ENCODE peak calls at places on chromosomes 13 and 19, in seven cellular contexts. L is K562, N is H1, P is SK-N-SH, E is HepG2, X is GM12878, Z is HCT116. Q is an unnamed sample.

GRCh38 chr19:51139299-51140018 is 2.6 kb upstream of the SIGLEC7 start:
- DNase-seq in L (no peak), N (no peak), P (no peak), E (no peak), X (no peak), Z (no peak), Q (no peak)

GRCh38 chr13:109630281-109630680 is 156.1 kb downstream of the IRS2 start:
- DNase-seq in L (no peak), N (no peak), P (no peak), E (no peak), X (no peak), Z (no peak), Q (no peak)

GRCh38 chr19:24054044-24054935 is 32.7 kb upstream of the ZNF254 start:
- DNase-seq in L (no peak), N (no peak), P (no peak), E (peak; percentile 66), X (no peak), Z (peak; percentile 24), Q (peak; percentile 92)

GRCh38 chr19:1862424-1863307 is 713 bp downstream of the KLF16 start:
- DNase-seq in L (peak; percentile 54), N (peak; percentile 73), P (peak; percentile 87), E (no peak), X (no peak), Z (no peak), Q (no peak)

GRCh38 chr13:79108914-79109643 is 297.0 kb downstream of the RBM26 start:
- DNase-seq in L (no peak), N (no peak), P (no peak), E (no peak), X (peak; percentile 16), Z (no peak), Q (no peak)

GRCh38 chr13:40799508-40799907 is 10.1 kb downstream of the SLC25A15 start:
- DNase-seq in L (no peak), N (no peak), P (no peak), E (no peak), X (no peak), Z (no peak), Q (no peak)

GRCh38 chr13:43023244-43023931 is at the start of gene DNAJC15:
- DNase-seq in L (peak; percentile 15), N (peak; percentile 74), P (peak; percentile 80), E (peak; percentile 76), X (peak; percentile 57), Z (peak; percentile 63), Q (peak; percentile 27)

GRCh38 chr13:113448885-113449692 is 4.2 kb downstream of the ADPRHL1 start:
- DNase-seq in L (peak; percentile 69), N (no peak), P (no peak), E (peak; percentile 91), X (peak; percentile 4), Z (peak; percentile 96), Q (peak; percentile 62)

GRCh38 chr19:10896851-10897526 is 25.6 kb downstream of the CARM1 start:
- DNase-seq in L (no peak), N (no peak), P (no peak), E (peak; percentile 31), X (no peak), Z (no peak), Q (no peak)

GRCh38 chr13:103067751-103068563 is 1.7 kb upstream of the SLC10A2 start:
- DNase-seq in L (no peak), N (peak; percentile 57), P (no peak), E (no peak), X (peak; percentile 72), Z (no peak), Q (no peak)

GRCh38 chr19:36837525-36837901 is 674 bp downstream of the ZNF790 start:
- DNase-seq in L (no peak), N (no peak), P (no peak), E (peak; percentile 31), X (no peak), Z (no peak), Q (no peak)

GRCh38 chr13:27403727-27404385 is 20.6 kb upstream of the GTF3A start:
- DNase-seq in L (no peak), N (no peak), P (no peak), E (peak; percentile 71), X (no peak), Z (no peak), Q (no peak)

GRCh38 chr13:85864963-85865530 is 65.8 kb upstream of the SLITRK6 start:
- DNase-seq in L (no peak), N (no peak), P (peak; percentile 22), E (peak; percentile 6), X (no peak), Z (peak; percentile 10), Q (no peak)

DNA sequence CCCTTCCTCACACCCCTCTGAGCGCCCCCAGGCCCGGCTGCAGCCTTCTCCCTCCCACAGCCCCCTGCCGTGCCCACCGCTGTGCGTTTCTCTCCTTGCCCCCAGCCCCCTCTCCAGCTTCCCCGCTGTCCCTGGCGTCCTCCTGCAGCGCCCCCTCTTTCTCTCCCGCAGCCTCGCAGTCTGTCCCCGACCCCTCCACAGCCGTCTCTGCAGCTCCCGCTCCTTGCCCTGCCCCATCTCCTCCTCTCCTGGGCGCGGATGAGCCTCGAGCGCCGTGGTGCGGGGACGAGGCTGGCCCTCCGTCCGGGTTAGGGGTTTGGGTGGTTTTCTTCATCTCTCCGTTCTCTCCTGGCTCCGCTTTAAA is 1.1 kb downstream of the KMT5C start:
- DNase-seq in L (no peak), N (no peak), P (peak; percentile 72), E (no peak), X (no peak), Z (no peak), Q (no peak)
- TF ChIP-seq SIN3A in L (no peak), N (no peak), P (no peak), E (no peak), X (no peak), Z (no peak), Q (no peak)

GRCh38 chr19:33219261-33219812 is 6.3 kb downstream of the SLC7A10 start:
- DNase-seq in L (no peak), N (peak; percentile 78), P (no peak), E (no peak), X (no peak), Z (no peak), Q (no peak)
- TF ChIP-seq CTCF in L (peak; percentile 45), N (peak; percentile 79), P (peak; percentile 22), E (peak; percentile 82), X (peak; percentile 28), Z (peak; percentile 31), Q (peak; percentile 79)

GRCh38 chr19:47497073-47497766 is 13.2 kb upstream of the KPTN start:
- DNase-seq in L (peak; percentile 82), N (no peak), P (no peak), E (no peak), X (no peak), Z (no peak), Q (no peak)
- H3K36me3 ChIP-seq in L (peaks cover 59% of the 10 kb centered on the region), N (no peaks in the 10 kb centered on the region), P (peaks cover 41% of the 10 kb centered on the region), E (peaks cover 13% of the 10 kb centered on the region), X (peaks cover 20% of the 10 kb centered on the region), Z (peaks cover 5% of the 10 kb centered on the region), Q (no peaks in the 10 kb centered on the region)

GRCh38 chr19:16061943-16062342 is 14.4 kb upstream of the TPM4 start:
- DNase-seq in L (no peak), N (no peak), P (no peak), E (no peak), X (no peak), Z (no peak), Q (no peak)
- TF ChIP-seq SIN3A in L (no peak), N (no peak), P (no peak), E (no peak), X (no peak), Z (no peak), Q (no peak)

DNA sequence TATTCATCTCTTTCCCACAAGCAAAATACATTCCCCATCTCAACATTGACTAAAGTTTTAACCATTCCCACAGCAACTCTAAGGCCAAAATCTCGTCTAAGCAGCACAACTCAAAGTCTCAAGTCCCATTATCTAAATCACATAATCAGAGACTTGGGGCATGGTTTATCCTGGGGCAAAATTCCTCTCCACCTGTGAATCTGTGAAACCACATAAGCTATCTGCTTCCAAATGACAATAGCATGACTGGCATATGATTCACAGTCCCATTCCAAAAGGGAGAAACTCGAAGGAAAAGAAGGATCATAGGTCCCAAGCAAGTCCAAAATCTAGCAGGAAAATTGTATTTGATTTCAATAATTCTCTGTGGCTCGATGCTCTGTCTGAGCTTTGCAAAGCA is 73.0 kb downstream of the ANKRD10 start:
- DNase-seq in L (no peak), N (no peak), P (no peak), E (no peak), X (no peak), Z (no peak), Q (no peak)
- TF ChIP-seq CTCF in L (no peak), N (no peak), P (no peak), E (no peak), X (no peak), Z (no peak), Q (no peak)

GRCh38 chr19:45063851-45064801 is 12.2 kb downstream of the ZNF296 start:
- DNase-seq in L (no peak), N (no peak), P (peak; percentile 33), E (no peak), X (no peak), Z (no peak), Q (no peak)
- H3K36me3 ChIP-seq in L (peaks cover 78% of the 10 kb centered on the region), N (peaks cover 54% of the 10 kb centered on the region), P (peaks cover 61% of the 10 kb centered on the region), E (peaks cover 48% of the 10 kb centered on the region), X (peaks cover 16% of the 10 kb centered on the region), Z (peaks cover 43% of the 10 kb centered on the region), Q (no peaks in the 10 kb centered on the region)

GRCh38 chr19:29499921-29500590 is 25.7 kb upstream of the VSTM2B start:
- DNase-seq in L (no peak), N (no peak), P (no peak), E (no peak), X (no peak), Z (no peak), Q (no peak)
- TF ChIP-seq SIN3A in L (no peak), N (no peak), P (no peak), E (no peak), X (no peak), Z (no peak), Q (no peak)

DNA sequence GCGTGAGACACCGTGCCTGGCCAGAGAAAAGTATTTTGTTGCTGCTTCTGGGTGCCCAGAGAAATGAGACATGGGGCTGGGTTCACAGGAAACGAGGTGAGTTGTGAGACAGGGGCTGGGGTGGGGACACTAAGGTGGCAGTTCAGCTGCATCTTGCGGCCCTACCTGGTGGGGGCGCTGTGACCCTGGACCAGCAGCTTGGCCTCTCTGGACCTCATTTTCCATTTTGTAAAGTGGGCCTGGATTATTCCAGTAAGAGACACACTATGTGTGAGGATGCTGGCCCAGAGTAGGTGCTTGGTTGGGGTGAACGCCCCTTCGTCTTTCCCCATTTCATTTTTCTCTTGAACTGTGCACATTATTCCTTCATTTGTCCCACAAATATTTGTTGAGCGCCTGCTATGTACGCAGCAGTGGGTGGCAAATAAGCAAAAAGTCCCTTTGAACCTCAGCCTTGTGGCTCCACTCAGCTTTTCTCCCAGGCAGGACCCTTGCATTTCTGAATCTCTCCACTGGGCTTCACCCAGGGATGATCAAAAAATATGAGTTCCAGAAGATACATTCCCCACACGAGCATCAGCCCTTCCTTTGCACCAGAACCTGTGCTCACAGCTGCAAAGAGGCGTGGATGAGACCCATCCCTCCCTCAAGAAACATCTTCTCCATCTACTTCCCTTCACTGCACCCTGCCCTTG is 26.6 kb upstream of the OR10H1 start:
- DNase-seq in L (peak; percentile 50), N (no peak), P (no peak), E (no peak), X (no peak), Z (no peak), Q (no peak)
- TF ChIP-seq CTCF in L (peak; percentile 80), N (peak; percentile 25), P (peak; percentile 40), E (peak; percentile 40), X (no peak), Z (peak; percentile 67), Q (peak; percentile 38)